ENCODE peak calls at places on chromosomes 6 and 20, in six cellular contexts. Q is A673; A is SJSA1; T is tibial artery; R is NT2/D1; U is CD8-positive, alpha-beta T cell. P is an unnamed sample. For H3K4me1, the result is how much of the 10 kb centered on the place peaks cover.

GRCh38 chr20:47970282-47970903 is 185.1 kb upstream of the SULF2 start:
- DNase-seq in Q (no peak), A (no peak), T (no peak), R (no peak), U (no peak), P (no peak)

GRCh38 chr6:30135147-30135546 is 793 bp upstream of the TRIM40 start:
- DNase-seq in Q (no peak), A (no peak), T (no peak), R (no peak), U (no peak), P (no peak)

GRCh38 chr6:32692019-32692418 is 25.6 kb upstream of the HLA-DQB1 start:
- DNase-seq in Q (peak), A (no peak), T (peak), R (peak), U (peak), P (no peak)

GRCh38 chr6:38117281-38117680 is 297.8 kb downstream of the ZFAND3 start:
- DNase-seq in Q (no peak), A (no peak), T (no peak), R (no peak), U (no peak), P (peak)

GRCh38 chr6:70371454-70372105 is 41.7 kb upstream of the FAM135A start:
- DNase-seq in Q (peak), A (peak), T (no peak), R (no peak), U (no peak), P (peak)

GRCh38 chr6:106617302-106617701 is 12.0 kb downstream of the RTN4IP1 start:
- DNase-seq in Q (no peak), A (no peak), T (no peak), R (no peak), U (no peak), P (no peak)

GRCh38 chr6:132814716-132815570 is 574 bp downstream of the RPS12 start:
- DNase-seq in Q (peak), A (no peak), T (no peak), R (no peak), U (peak), P (no peak)

GRCh38 chr6:16769131-16769985 is 8.1 kb upstream of the ATXN1 start:
- DNase-seq in Q (peak), A (peak), T (peak), R (no peak), U (peak), P (peak)

GRCh38 chr6:128474481-128474880 is 45.9 kb downstream of the PTPRK start:
- DNase-seq in Q (no peak), A (peak), T (no peak), R (no peak), U (no peak), P (peak)

GRCh38 chr20:62158541-62158940 is 15.0 kb downstream of the SS18L1 start:
- DNase-seq in Q (no peak), A (no peak), T (no peak), R (no peak), U (no peak), P (no peak)

GRCh38 chr20:63893999-63894357 is 948 bp upstream of the DNAJC5 start:
- DNase-seq in Q (no peak), A (no peak), T (no peak), R (no peak), U (no peak), P (peak)
- H3K4me3 ChIP-seq in Q (peak), A (no peak), T (peak), R (peak), U (no peak), P (peak)

GRCh38 chr6:52558266-52559000 is 18.4 kb downstream of the TRAM2 start:
- DNase-seq in Q (no peak), A (no peak), T (no peak), R (no peak), U (no peak), P (no peak)
- H3K4me1 ChIP-seq in Q (under half), A (under half), T (half or more), R (under half), U (under half), P (half or more)

GRCh38 chr6:27630727-27631613 is 158.1 kb upstream of the ZNF184 start:
- DNase-seq in Q (peak), A (peak), T (no peak), R (no peak), U (no peak), P (peak)
- H3K4me3 ChIP-seq in Q (peak), A (peak), T (no peak), R (peak), U (peak), P (peak)

DNA sequence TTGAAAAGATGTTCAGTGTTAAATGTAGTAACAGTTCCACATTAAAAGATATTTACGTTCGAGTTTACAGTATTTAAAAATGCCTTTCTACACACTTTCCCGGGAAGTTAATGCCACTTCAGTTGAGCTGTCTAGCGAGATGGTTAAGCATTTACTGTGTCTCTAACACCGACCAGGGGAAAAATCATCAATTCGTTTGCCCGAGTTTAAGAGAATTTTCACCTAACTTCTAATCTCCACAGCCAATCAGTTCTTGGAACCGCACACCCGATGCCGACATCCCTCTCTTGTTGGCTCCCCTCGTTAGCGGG is 58.2 kb downstream of the FAM217A start:
- DNase-seq in Q (no peak), A (no peak), T (no peak), R (no peak), U (no peak), P (no peak)
- H3K4me1 ChIP-seq in Q (under half), A (under half), T (half or more), R (under half), U (half or more), P (under half)